ENCODE peak calls at places on chromosomes 11 and 22, in four cellular contexts. One of them, this sample, is unnamed.

GRCh38 chr11:59076876-59077571 is 9.1 kb upstream of the GLYATL1B start:
- DNase-seq in neural progenitor cell: no peak
- DNase-seq in hepatocyte: no peak
- DNase-seq in Panc1: no peak
- DNase-seq in this sample: no peak

GRCh38 chr11:128690746-128691091 is 3.2 kb upstream of the FLI1 start:
- DNase-seq in neural progenitor cell: peak; percentile 30
- DNase-seq in hepatocyte: no peak
- DNase-seq in Panc1: no peak
- DNase-seq in this sample: no peak

GRCh38 chr22:50314455-50315288 is 7.2 kb upstream of the PLXNB2 start:
- DNase-seq in neural progenitor cell: no peak
- DNase-seq in hepatocyte: peak; percentile 11
- DNase-seq in Panc1: no peak
- DNase-seq in this sample: no peak

GRCh38 chr22:50185384-50186087 is at the start of gene TRABD:
- DNase-seq in neural progenitor cell: peak; percentile 96
- DNase-seq in hepatocyte: peak; percentile 96
- DNase-seq in Panc1: no peak
- DNase-seq in this sample: peak; percentile 96

GRCh38 chr11:22138264-22138663 is 54.6 kb upstream of the ANO5 start:
- DNase-seq in neural progenitor cell: no peak
- DNase-seq in hepatocyte: no peak
- DNase-seq in Panc1: no peak
- DNase-seq in this sample: no peak

GRCh38 chr11:62130498-62131464 is 7.0 kb downstream of the INCENP start:
- DNase-seq in neural progenitor cell: no peak
- DNase-seq in hepatocyte: no peak
- DNase-seq in Panc1: no peak
- DNase-seq in this sample: peak; percentile 29

GRCh38 chr22:48632641-48633246 is 1194.9 kb downstream of the BRD1 start:
- DNase-seq in neural progenitor cell: no peak
- DNase-seq in hepatocyte: no peak
- DNase-seq in Panc1: no peak
- DNase-seq in this sample: no peak

GRCh38 chr11:70853103-70853830 is 399.1 kb downstream of the SHANK2 start:
- DNase-seq in neural progenitor cell: no peak
- DNase-seq in hepatocyte: no peak
- DNase-seq in Panc1: no peak
- DNase-seq in this sample: no peak

GRCh38 chr22:24744638-24745037 is 29.9 kb downstream of the PIWIL3 start:
- DNase-seq in neural progenitor cell: no peak
- DNase-seq in hepatocyte: no peak
- DNase-seq in Panc1: no peak
- DNase-seq in this sample: no peak

GRCh38 chr11:2269601-2270321 is 627 bp downstream of the ASCL2 start:
- DNase-seq in neural progenitor cell: peak; percentile 87
- DNase-seq in hepatocyte: peak; percentile 84
- DNase-seq in Panc1: no peak
- DNase-seq in this sample: peak; percentile 71

GRCh38 chr11:129528296-129528695 is 152.6 kb downstream of the BARX2 start:
- DNase-seq in neural progenitor cell: no peak
- DNase-seq in hepatocyte: no peak
- DNase-seq in Panc1: no peak
- DNase-seq in this sample: no peak

GRCh38 chr11:9047986-9048522 is 43.3 kb downstream of the SCUBE2 start:
- DNase-seq in neural progenitor cell: peak; percentile 31
- DNase-seq in hepatocyte: peak; percentile 64
- DNase-seq in Panc1: no peak
- DNase-seq in this sample: no peak

GRCh38 chr11:27183672-27184457 is 143.2 kb downstream of the BBOX1 start:
- DNase-seq in neural progenitor cell: peak; percentile 75
- DNase-seq in hepatocyte: peak; percentile 81
- DNase-seq in Panc1: peak; percentile 55
- DNase-seq in this sample: no peak

GRCh38 chr11:120096756-120097191 is 41.1 kb downstream of the TRIM29 start:
- DNase-seq in neural progenitor cell: peak; percentile 69
- DNase-seq in hepatocyte: peak; percentile 69
- DNase-seq in Panc1: no peak
- DNase-seq in this sample: no peak

GRCh38 chr11:33936745-33937612 is 45.1 kb upstream of the LMO2 start:
- DNase-seq in neural progenitor cell: no peak
- DNase-seq in hepatocyte: peak; percentile 80
- DNase-seq in Panc1: no peak
- DNase-seq in this sample: no peak

GRCh38 chr11:17443423-17443822 is 33.2 kb downstream of the ABCC8 start:
- DNase-seq in neural progenitor cell: no peak
- DNase-seq in hepatocyte: no peak
- DNase-seq in Panc1: no peak
- DNase-seq in this sample: no peak

GRCh38 chr11:59173964-59174663 is 2.2 kb downstream of the DTX4 start:
- DNase-seq in neural progenitor cell: peak; percentile 74
- DNase-seq in hepatocyte: peak; percentile 91
- DNase-seq in Panc1: no peak
- DNase-seq in this sample: no peak

GRCh38 chr11:14304601-14305000 is 54.4 kb downstream of the RRAS2 start:
- DNase-seq in neural progenitor cell: peak; percentile 36
- DNase-seq in hepatocyte: no peak
- DNase-seq in Panc1: no peak
- DNase-seq in this sample: no peak

GRCh38 chr11:46920709-46921108 is 2.4 kb upstream of the LRP4 start:
- DNase-seq in neural progenitor cell: no peak
- DNase-seq in hepatocyte: peak; percentile 61
- DNase-seq in Panc1: no peak
- DNase-seq in this sample: no peak

GRCh38 chr22:44172370-44173108 is 8.2 kb upstream of the PARVG start:
- DNase-seq in neural progenitor cell: peak; percentile 48
- DNase-seq in hepatocyte: no peak
- DNase-seq in Panc1: no peak
- DNase-seq in this sample: no peak

GRCh38 chr11:2747236-2748015 is 47.6 kb upstream of the KCNQ1OT1 start:
- DNase-seq in neural progenitor cell: peak; percentile 25
- DNase-seq in hepatocyte: no peak
- DNase-seq in Panc1: no peak
- DNase-seq in this sample: no peak

GRCh38 chr11:83508804-83509203 is 222.6 kb upstream of the CCDC90B start:
- DNase-seq in neural progenitor cell: no peak
- DNase-seq in hepatocyte: peak; percentile 79
- DNase-seq in Panc1: no peak
- DNase-seq in this sample: no peak

GRCh38 chr11:19838994-19839768 is 126.5 kb downstream of the NAV2 start:
- DNase-seq in neural progenitor cell: no peak
- DNase-seq in hepatocyte: no peak
- DNase-seq in Panc1: no peak
- DNase-seq in this sample: no peak

GRCh38 chr11:88174627-88175003 is 628 bp downstream of the RAB38 start:
- DNase-seq in neural progenitor cell: peak; percentile 45
- DNase-seq in hepatocyte: peak; percentile 82
- DNase-seq in Panc1: no peak
- DNase-seq in this sample: peak; percentile 62

GRCh38 chr22:37607912-37608476 is 640 bp upstream of the GGA1 start:
- DNase-seq in neural progenitor cell: no peak
- DNase-seq in hepatocyte: no peak
- DNase-seq in Panc1: no peak
- DNase-seq in this sample: no peak

GRCh38 chr11:123775274-123775673 is 21.0 kb upstream of the OR6X1 start:
- DNase-seq in neural progenitor cell: peak; percentile 4
- DNase-seq in hepatocyte: no peak
- DNase-seq in Panc1: no peak
- DNase-seq in this sample: no peak

GRCh38 chr11:70669871-70670683 is 271.7 kb downstream of the CTTN start:
- DNase-seq in neural progenitor cell: no peak
- DNase-seq in hepatocyte: no peak
- DNase-seq in Panc1: no peak
- DNase-seq in this sample: no peak

GRCh38 chr22:39556970-39557811 is 13.4 kb upstream of the CACNA1I start:
- DNase-seq in neural progenitor cell: peak; percentile 75
- DNase-seq in hepatocyte: peak; percentile 48
- DNase-seq in Panc1: no peak
- DNase-seq in this sample: no peak

GRCh38 chr11:31110825-31111224 is 258.7 kb downstream of the DCDC1 start:
- DNase-seq in neural progenitor cell: peak; percentile 36
- DNase-seq in hepatocyte: no peak
- DNase-seq in Panc1: no peak
- DNase-seq in this sample: no peak

GRCh38 chr11:117841582-117842031 is 17.1 kb upstream of the FXYD2 start:
- DNase-seq in neural progenitor cell: no peak
- DNase-seq in hepatocyte: no peak
- DNase-seq in Panc1: no peak
- DNase-seq in this sample: no peak

GRCh38 chr11:69774354-69775162 is 583 bp downstream of the FGF4 start:
- DNase-seq in neural progenitor cell: peak; percentile 65
- DNase-seq in hepatocyte: no peak
- DNase-seq in Panc1: no peak
- DNase-seq in this sample: no peak

DNA sequence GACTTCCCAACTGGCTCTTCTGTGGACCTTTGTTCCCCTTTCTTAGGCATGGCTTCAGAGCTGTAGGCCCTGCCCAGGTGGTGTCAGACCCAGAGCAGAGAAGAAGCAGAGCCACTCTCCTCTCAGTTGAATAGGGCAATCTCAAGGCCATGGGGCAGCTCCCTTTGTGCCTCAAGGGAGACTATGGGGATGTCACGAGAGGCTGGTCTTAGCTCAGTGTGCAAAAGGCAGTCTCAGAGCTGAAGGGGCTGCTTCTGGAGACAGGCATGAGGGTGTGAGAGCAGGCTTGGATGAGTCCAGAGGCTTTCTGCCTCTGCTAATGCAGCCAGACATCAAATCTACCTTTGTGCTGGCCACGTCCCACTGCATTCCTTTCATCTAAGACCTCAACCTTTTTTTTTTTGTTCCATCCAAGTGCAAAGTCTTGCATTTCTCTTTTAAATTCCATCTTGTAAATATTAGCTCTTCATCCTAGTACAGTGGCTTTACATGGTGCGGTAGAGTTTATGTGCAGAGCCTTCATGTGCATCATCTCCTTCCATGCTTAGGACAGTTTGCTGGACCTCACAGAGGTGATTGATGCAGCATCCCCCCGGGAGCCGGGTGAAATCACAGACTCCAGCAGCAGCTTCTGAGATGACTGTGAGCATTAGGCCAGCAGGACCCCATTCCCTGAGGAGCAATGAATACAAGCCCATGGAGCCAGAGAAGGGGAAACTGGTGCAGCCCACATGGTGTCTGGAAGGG is 34.2 kb upstream of the FCHSD2 start:
- DNase-seq in neural progenitor cell: no peak
- DNase-seq in hepatocyte: no peak
- DNase-seq in Panc1: no peak
- DNase-seq in this sample: no peak
- H3K4me1 ChIP-seq in neural progenitor cell: no peaks in the 10 kb centered on the region
- H3K4me1 ChIP-seq in hepatocyte: peaks cover 19% of the 10 kb centered on the region
- H3K4me1 ChIP-seq in Panc1: no peaks in the 10 kb centered on the region
- H3K4me1 ChIP-seq in this sample: peaks cover 20% of the 10 kb centered on the region

DNA sequence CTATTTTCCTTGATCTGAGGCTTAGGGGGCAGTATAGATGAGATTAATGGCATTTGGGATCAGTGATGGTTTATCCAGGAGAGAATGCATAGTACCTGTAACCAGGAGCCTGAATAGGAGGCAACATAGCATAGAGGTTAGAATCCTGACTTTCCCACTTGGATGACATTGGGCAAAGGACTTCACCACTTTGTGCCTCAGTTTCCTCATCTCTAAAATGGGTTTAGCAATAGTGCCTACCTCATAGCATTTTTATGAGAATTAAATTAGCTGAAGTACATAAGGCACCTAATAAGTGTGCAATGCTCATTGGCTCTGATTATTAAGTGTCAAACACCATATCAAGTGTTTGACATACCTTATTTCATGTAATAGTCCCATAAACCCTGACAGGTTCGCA is 30.8 kb downstream of the CD44 start:
- DNase-seq in neural progenitor cell: no peak
- DNase-seq in hepatocyte: no peak
- DNase-seq in Panc1: no peak
- DNase-seq in this sample: no peak
- TF ChIP-seq CTCF in neural progenitor cell: no peak
- TF ChIP-seq CTCF in hepatocyte: no peak
- TF ChIP-seq CTCF in Panc1: peak; percentile 38
- TF ChIP-seq CTCF in this sample: no peak

GRCh38 chr11:122093731-122094130 is 22.3 kb downstream of the BLID start:
- DNase-seq in neural progenitor cell: no peak
- DNase-seq in hepatocyte: no peak
- DNase-seq in Panc1: no peak
- DNase-seq in this sample: no peak

GRCh38 chr11:122085712-122086111 is 30.3 kb downstream of the BLID start:
- DNase-seq in neural progenitor cell: peak; percentile 53
- DNase-seq in hepatocyte: no peak
- DNase-seq in Panc1: no peak
- DNase-seq in this sample: no peak

GRCh38 chr11:122085264-122085663 is 30.8 kb downstream of the BLID start:
- DNase-seq in neural progenitor cell: no peak
- DNase-seq in hepatocyte: no peak
- DNase-seq in Panc1: no peak
- DNase-seq in this sample: no peak

GRCh38 chr11:122091850-122092249 is 24.2 kb downstream of the BLID start:
- DNase-seq in neural progenitor cell: no peak
- DNase-seq in hepatocyte: no peak
- DNase-seq in Panc1: no peak
- DNase-seq in this sample: no peak

GRCh38 chr11:122089111-122089510 is 26.9 kb downstream of the BLID start:
- DNase-seq in neural progenitor cell: no peak
- DNase-seq in hepatocyte: no peak
- DNase-seq in Panc1: no peak
- DNase-seq in this sample: no peak
- H3K4me1 ChIP-seq in neural progenitor cell: peaks cover 14% of the 10 kb centered on the region
- H3K4me1 ChIP-seq in hepatocyte: no peaks in the 10 kb centered on the region
- H3K4me1 ChIP-seq in Panc1: no peaks in the 10 kb centered on the region
- H3K4me1 ChIP-seq in this sample: no peaks in the 10 kb centered on the region

DNA sequence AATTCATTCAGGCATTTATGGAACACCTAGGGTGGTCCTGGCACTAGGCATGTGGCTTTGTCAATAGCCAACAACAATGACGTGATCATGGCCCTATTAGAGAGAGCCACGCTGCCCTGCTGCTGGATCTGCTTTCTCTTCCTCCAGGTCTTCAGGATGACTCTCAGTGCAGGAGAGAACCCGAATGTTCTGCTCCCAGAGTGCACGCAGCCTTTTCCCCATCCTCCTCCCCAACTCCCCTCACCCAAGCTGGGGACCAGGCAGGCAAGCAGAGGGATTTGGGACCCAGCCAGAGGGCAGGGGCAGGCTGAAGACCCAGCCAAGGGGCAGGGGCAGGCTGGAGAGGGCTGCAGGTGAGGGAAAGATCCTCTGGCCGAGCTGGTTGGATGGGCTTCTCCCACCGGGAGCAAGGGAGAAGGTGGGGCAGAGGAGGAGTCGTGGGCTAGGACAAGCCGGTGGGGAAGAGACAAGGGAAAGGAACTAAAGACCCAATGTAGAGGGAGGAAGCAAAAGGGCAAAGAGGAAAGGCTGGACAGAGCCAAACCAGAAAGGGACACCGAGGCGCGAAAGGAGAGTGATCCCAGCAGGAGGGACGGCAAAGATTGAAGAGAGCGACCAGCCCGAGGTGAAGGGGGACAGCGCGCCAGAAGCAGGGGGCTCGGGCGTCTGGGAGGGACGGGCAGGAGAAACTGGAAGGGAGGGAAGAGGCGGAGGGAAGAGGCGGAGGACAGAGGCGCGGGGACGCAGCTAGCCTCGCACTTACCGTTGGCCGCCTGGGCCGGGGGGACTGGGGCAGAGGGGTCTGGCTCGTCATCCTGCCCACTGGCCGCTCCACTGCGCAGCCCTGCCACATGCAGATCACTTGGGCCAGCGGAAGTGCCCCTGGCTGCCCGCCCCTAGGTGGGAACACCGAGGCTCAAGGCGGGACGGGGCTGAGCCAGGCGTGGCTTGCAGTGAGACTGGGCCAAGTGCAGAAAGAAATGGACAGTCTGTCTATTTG is at the start of gene KCTD14:
- DNase-seq in neural progenitor cell: peak; percentile 67
- DNase-seq in hepatocyte: peak; percentile 55
- DNase-seq in Panc1: no peak
- DNase-seq in this sample: peak; percentile 80
- TF ChIP-seq CTCF in neural progenitor cell: no peak
- TF ChIP-seq CTCF in hepatocyte: no peak
- TF ChIP-seq CTCF in Panc1: no peak
- TF ChIP-seq CTCF in this sample: no peak